ENCODE peak calls at places on chromosome 14, in five cellular contexts. T is Daoy, J is skeletal muscle cell, C is NCI-H460, U is HT1080. S is an unnamed sample.

GRCh38 chr14:99189201-99189801 is 82.7 kb downstream of the BCL11B start:
- DNase-seq in T (no peak), J (no peak), C (no peak), U (no peak), S (no peak)

GRCh38 chr14:61153436-61153835 is 127.7 kb downstream of the TMEM30B start:
- DNase-seq in T (peak; percentile 83), J (peak; percentile 53), C (no peak), U (peak; percentile 31), S (no peak)

GRCh38 chr14:58098507-58098906 is 53.5 kb downstream of the ARMH4 start:
- DNase-seq in T (no peak), J (no peak), C (no peak), U (peak; percentile 16), S (peak; percentile 22)

GRCh38 chr14:32621585-32621984 is 292.5 kb downstream of the AKAP6 start:
- DNase-seq in T (no peak), J (no peak), C (no peak), U (no peak), S (no peak)

GRCh38 chr14:90775441-90775840 is 40.8 kb downstream of the TTC7B start:
- DNase-seq in T (no peak), J (no peak), C (no peak), U (no peak), S (no peak)

GRCh38 chr14:35154016-35154415 is 31.7 kb downstream of the PRORP start:
- DNase-seq in T (no peak), J (no peak), C (no peak), U (no peak), S (no peak)

GRCh38 chr14:89641495-89642162 is 224.6 kb upstream of the FOXN3 start:
- DNase-seq in T (no peak), J (no peak), C (no peak), U (no peak), S (no peak)

GRCh38 chr14:31954991-31955390 is 122.1 kb upstream of the ARHGAP5 start:
- DNase-seq in T (no peak), J (no peak), C (no peak), U (peak; percentile 59), S (no peak)

GRCh38 chr14:104148433-104149277 is 10.3 kb downstream of the KIF26A start:
- DNase-seq in T (no peak), J (no peak), C (no peak), U (no peak), S (peak; percentile 21)

GRCh38 chr14:71610797-71611196 is 321.4 kb upstream of the RGS6 start:
- DNase-seq in T (no peak), J (no peak), C (no peak), U (no peak), S (no peak)

GRCh38 chr14:95886366-95886765 is 9.7 kb downstream of the TUNAR start:
- DNase-seq in T (no peak), J (no peak), C (no peak), U (no peak), S (no peak)

GRCh38 chr14:32622742-32623141 is 293.6 kb downstream of the AKAP6 start:
- DNase-seq in T (no peak), J (no peak), C (no peak), U (no peak), S (no peak)

GRCh38 chr14:105532735-105533141 is 6.4 kb downstream of the TMEM121 start:
- DNase-seq in T (peak; percentile 61), J (no peak), C (no peak), U (peak; percentile 30), S (no peak)

GRCh38 chr14:52429451-52429850 is 115.3 kb downstream of the PTGER2 start:
- DNase-seq in T (no peak), J (no peak), C (no peak), U (no peak), S (no peak)

GRCh38 chr14:68379510-68380303 is 413.2 kb downstream of the ZFP36L1 start:
- DNase-seq in T (peak; percentile 72), J (no peak), C (no peak), U (no peak), S (peak; percentile 57)

GRCh38 chr14:79699206-79699605 is 512.1 kb downstream of the DIO2 start:
- DNase-seq in T (no peak), J (no peak), C (no peak), U (no peak), S (no peak)

GRCh38 chr14:64293976-64294671 is at the start of gene ESR2:
- DNase-seq in T (peak; percentile 35), J (no peak), C (no peak), U (no peak), S (peak; percentile 49)

GRCh38 chr14:91142214-91142668 is 28.4 kb downstream of the DGLUCY start:
- DNase-seq in T (no peak), J (no peak), C (no peak), U (no peak), S (no peak)

GRCh38 chr14:40850191-40850590 is 756.5 kb upstream of the LRFN5 start:
- DNase-seq in T (no peak), J (no peak), C (no peak), U (peak; percentile 9), S (no peak)

GRCh38 chr14:58272589-58273372 is 25.6 kb upstream of the ARID4A start:
- DNase-seq in T (no peak), J (peak; percentile 0), C (peak; percentile 22), U (no peak), S (peak; percentile 29)

GRCh38 chr14:97010491-97011160 is 213.4 kb downstream of the VRK1 start:
- DNase-seq in T (no peak), J (no peak), C (no peak), U (no peak), S (no peak)

GRCh38 chr14:54085137-54085810 is 128.6 kb upstream of the BMP4 start:
- DNase-seq in T (no peak), J (no peak), C (no peak), U (no peak), S (no peak)

GRCh38 chr14:82621881-82622450 is 1088.3 kb upstream of the SEL1L start:
- DNase-seq in T (no peak), J (no peak), C (no peak), U (peak; percentile 31), S (no peak)

GRCh38 chr14:61034416-61035100 is 53.5 kb downstream of the SLC38A6 start:
- DNase-seq in T (no peak), J (no peak), C (no peak), U (no peak), S (peak; percentile 43)

GRCh38 chr14:84112589-84112988 is 1417.4 kb upstream of the FLRT2 start:
- DNase-seq in T (no peak), J (no peak), C (no peak), U (peak; percentile 64), S (peak; percentile 49)

GRCh38 chr14:100816950-100817901 is 8.7 kb upstream of the MEG3 start:
- DNase-seq in T (no peak), J (no peak), C (no peak), U (no peak), S (no peak)

GRCh38 chr14:65177551-65177950 is 75.2 kb upstream of the MAX start:
- DNase-seq in T (no peak), J (no peak), C (no peak), U (no peak), S (no peak)

GRCh38 chr14:64463873-64464272 is 1.4 kb upstream of the AKAP5 start:
- DNase-seq in T (no peak), J (no peak), C (no peak), U (no peak), S (no peak)

GRCh38 chr14:68047910-68048309 is 228.3 kb downstream of the RAD51B start:
- DNase-seq in T (no peak), J (peak; percentile 1), C (no peak), U (no peak), S (no peak)